ENCODE peak calls at places on chromosomes 2 and 18, in nine cellular contexts. One of them, this sample, is unnamed.

GRCh38 chr18:70334728-70335329 is 46.0 kb downstream of the SOCS6 start:
- DNase-seq in NCI-H1694 treated with DMSO at 0.1 percent for 48 hours: no peak
- DNase-seq in mucosa of gallbladder: no peak
- DNase-seq in AG09309: no peak
- DNase-seq in RCC 7860: no peak
- DNase-seq in T-helper 1 cell: no peak
- DNase-seq in psoas muscle: no peak
- DNase-seq in spleen: no peak
- DNase-seq in adrenal gland: no peak
- DNase-seq in this sample: no peak

GRCh38 chr2:112183327-112184025 is 45.3 kb downstream of the FBLN7 start:
- DNase-seq in T-helper 1 cell: no peak
- DNase-seq in spleen: no peak
- DNase-seq in adrenal gland: no peak
- DNase-seq in mucosa of gallbladder: no peak
- DNase-seq in AG09309: no peak
- DNase-seq in psoas muscle: no peak
- DNase-seq in NCI-H1694 treated with DMSO at 0.1 percent for 48 hours: no peak
- DNase-seq in RCC 7860: no peak
- DNase-seq in this sample: no peak

GRCh38 chr2:44388877-44389276 is 27.1 kb downstream of the CAMKMT start:
- DNase-seq in mucosa of gallbladder: no peak
- DNase-seq in spleen: no peak
- DNase-seq in psoas muscle: no peak
- DNase-seq in NCI-H1694 treated with DMSO at 0.1 percent for 48 hours: no peak
- DNase-seq in AG09309: no peak
- DNase-seq in T-helper 1 cell: no peak
- DNase-seq in adrenal gland: no peak
- DNase-seq in RCC 7860: no peak
- DNase-seq in this sample: no peak

GRCh38 chr2:43075054-43075593 is 151.3 kb downstream of the ZFP36L2 start:
- DNase-seq in NCI-H1694 treated with DMSO at 0.1 percent for 48 hours: no peak
- DNase-seq in spleen: peak
- DNase-seq in psoas muscle: peak
- DNase-seq in mucosa of gallbladder: peak
- DNase-seq in RCC 7860: peak
- DNase-seq in AG09309: peak
- DNase-seq in T-helper 1 cell: no peak
- DNase-seq in adrenal gland: peak
- DNase-seq in this sample: peak

GRCh38 chr2:240856151-240856980 is 12.3 kb upstream of the AGXT start:
- DNase-seq in NCI-H1694 treated with DMSO at 0.1 percent for 48 hours: no peak
- DNase-seq in RCC 7860: no peak
- DNase-seq in adrenal gland: no peak
- DNase-seq in T-helper 1 cell: no peak
- DNase-seq in AG09309: no peak
- DNase-seq in psoas muscle: no peak
- DNase-seq in spleen: no peak
- DNase-seq in mucosa of gallbladder: no peak
- DNase-seq in this sample: no peak

GRCh38 chr2:85264471-85264870 is 63.3 kb downstream of the TGOLN2 start:
- DNase-seq in NCI-H1694 treated with DMSO at 0.1 percent for 48 hours: no peak
- DNase-seq in spleen: no peak
- DNase-seq in adrenal gland: no peak
- DNase-seq in T-helper 1 cell: no peak
- DNase-seq in psoas muscle: no peak
- DNase-seq in AG09309: no peak
- DNase-seq in RCC 7860: no peak
- DNase-seq in mucosa of gallbladder: no peak
- DNase-seq in this sample: no peak

GRCh38 chr2:88190808-88191721 is 20.9 kb downstream of the THNSL2 start:
- DNase-seq in AG09309: no peak
- DNase-seq in spleen: no peak
- DNase-seq in NCI-H1694 treated with DMSO at 0.1 percent for 48 hours: no peak
- DNase-seq in T-helper 1 cell: no peak
- DNase-seq in psoas muscle: no peak
- DNase-seq in RCC 7860: peak
- DNase-seq in adrenal gland: peak
- DNase-seq in mucosa of gallbladder: no peak
- DNase-seq in this sample: no peak

GRCh38 chr2:43174368-43175186 is 51.8 kb downstream of the ZFP36L2 start:
- DNase-seq in T-helper 1 cell: peak
- DNase-seq in AG09309: no peak
- DNase-seq in adrenal gland: no peak
- DNase-seq in RCC 7860: no peak
- DNase-seq in psoas muscle: no peak
- DNase-seq in spleen: peak
- DNase-seq in mucosa of gallbladder: no peak
- DNase-seq in NCI-H1694 treated with DMSO at 0.1 percent for 48 hours: no peak
- DNase-seq in this sample: peak

GRCh38 chr18:24212939-24213338 is 74.1 kb downstream of the CABYR start:
- DNase-seq in mucosa of gallbladder: no peak
- DNase-seq in RCC 7860: peak
- DNase-seq in adrenal gland: no peak
- DNase-seq in NCI-H1694 treated with DMSO at 0.1 percent for 48 hours: no peak
- DNase-seq in T-helper 1 cell: no peak
- DNase-seq in AG09309: peak
- DNase-seq in spleen: no peak
- DNase-seq in psoas muscle: no peak
- DNase-seq in this sample: no peak

GRCh38 chr2:159146930-159147666 is 139.4 kb downstream of the WDSUB1 start:
- DNase-seq in NCI-H1694 treated with DMSO at 0.1 percent for 48 hours: peak
- DNase-seq in T-helper 1 cell: no peak
- DNase-seq in AG09309: no peak
- DNase-seq in RCC 7860: no peak
- DNase-seq in mucosa of gallbladder: peak
- DNase-seq in psoas muscle: no peak
- DNase-seq in adrenal gland: no peak
- DNase-seq in spleen: no peak
- DNase-seq in this sample: peak

GRCh38 chr18:59870623-59871130 is 29.1 kb upstream of the PMAIP1 start:
- DNase-seq in RCC 7860: no peak
- DNase-seq in T-helper 1 cell: no peak
- DNase-seq in psoas muscle: no peak
- DNase-seq in NCI-H1694 treated with DMSO at 0.1 percent for 48 hours: no peak
- DNase-seq in AG09309: no peak
- DNase-seq in mucosa of gallbladder: no peak
- DNase-seq in adrenal gland: no peak
- DNase-seq in spleen: no peak
- DNase-seq in this sample: no peak

GRCh38 chr18:13541621-13542519 is 184.5 kb downstream of the FAM210A start:
- DNase-seq in spleen: no peak
- DNase-seq in T-helper 1 cell: no peak
- DNase-seq in mucosa of gallbladder: peak
- DNase-seq in AG09309: no peak
- DNase-seq in adrenal gland: peak
- DNase-seq in NCI-H1694 treated with DMSO at 0.1 percent for 48 hours: no peak
- DNase-seq in RCC 7860: no peak
- DNase-seq in psoas muscle: no peak
- DNase-seq in this sample: no peak

GRCh38 chr2:42908538-42909200 is 116.3 kb upstream of the HAAO start:
- DNase-seq in RCC 7860: no peak
- DNase-seq in T-helper 1 cell: no peak
- DNase-seq in mucosa of gallbladder: no peak
- DNase-seq in spleen: no peak
- DNase-seq in AG09309: no peak
- DNase-seq in psoas muscle: no peak
- DNase-seq in adrenal gland: peak
- DNase-seq in NCI-H1694 treated with DMSO at 0.1 percent for 48 hours: no peak
- DNase-seq in this sample: no peak

GRCh38 chr2:178870703-178871102 is 63.5 kb upstream of the TTN start:
- DNase-seq in mucosa of gallbladder: no peak
- DNase-seq in NCI-H1694 treated with DMSO at 0.1 percent for 48 hours: no peak
- DNase-seq in adrenal gland: no peak
- DNase-seq in psoas muscle: peak
- DNase-seq in T-helper 1 cell: no peak
- DNase-seq in RCC 7860: no peak
- DNase-seq in spleen: no peak
- DNase-seq in AG09309: no peak
- DNase-seq in this sample: peak

GRCh38 chr18:50307738-50308470 is 20.4 kb upstream of the CXXC1 start:
- DNase-seq in T-helper 1 cell: peak
- DNase-seq in mucosa of gallbladder: peak
- DNase-seq in adrenal gland: peak
- DNase-seq in NCI-H1694 treated with DMSO at 0.1 percent for 48 hours: peak
- DNase-seq in psoas muscle: peak
- DNase-seq in RCC 7860: peak
- DNase-seq in AG09309: peak
- DNase-seq in spleen: peak
- DNase-seq in this sample: peak

GRCh38 chr18:62346327-62347090 is 21.4 kb downstream of the TNFRSF11A start:
- DNase-seq in AG09309: no peak
- DNase-seq in adrenal gland: no peak
- DNase-seq in RCC 7860: no peak
- DNase-seq in mucosa of gallbladder: no peak
- DNase-seq in T-helper 1 cell: no peak
- DNase-seq in NCI-H1694 treated with DMSO at 0.1 percent for 48 hours: no peak
- DNase-seq in psoas muscle: no peak
- DNase-seq in spleen: no peak
- DNase-seq in this sample: no peak

GRCh38 chr2:224127871-224128501 is 88.9 kb upstream of the SERPINE2 start:
- DNase-seq in mucosa of gallbladder: no peak
- DNase-seq in AG09309: no peak
- DNase-seq in spleen: no peak
- DNase-seq in T-helper 1 cell: no peak
- DNase-seq in RCC 7860: no peak
- DNase-seq in NCI-H1694 treated with DMSO at 0.1 percent for 48 hours: no peak
- DNase-seq in adrenal gland: peak
- DNase-seq in psoas muscle: no peak
- DNase-seq in this sample: no peak

GRCh38 chr2:239114119-239114581 is 266.3 kb downstream of the TWIST2 start:
- DNase-seq in RCC 7860: peak
- DNase-seq in mucosa of gallbladder: no peak
- DNase-seq in spleen: no peak
- DNase-seq in psoas muscle: no peak
- DNase-seq in NCI-H1694 treated with DMSO at 0.1 percent for 48 hours: no peak
- DNase-seq in adrenal gland: no peak
- DNase-seq in AG09309: no peak
- DNase-seq in T-helper 1 cell: no peak
- DNase-seq in this sample: no peak

GRCh38 chr18:48813833-48814489 is 136.8 kb downstream of the SMAD7 start:
- DNase-seq in spleen: peak
- DNase-seq in RCC 7860: no peak
- DNase-seq in psoas muscle: no peak
- DNase-seq in AG09309: no peak
- DNase-seq in NCI-H1694 treated with DMSO at 0.1 percent for 48 hours: no peak
- DNase-seq in T-helper 1 cell: peak
- DNase-seq in adrenal gland: peak
- DNase-seq in mucosa of gallbladder: no peak
- DNase-seq in this sample: peak

GRCh38 chr2:110143982-110144381 is 28.4 kb upstream of the MALL start:
- DNase-seq in adrenal gland: no peak
- DNase-seq in NCI-H1694 treated with DMSO at 0.1 percent for 48 hours: no peak
- DNase-seq in AG09309: no peak
- DNase-seq in RCC 7860: no peak
- DNase-seq in T-helper 1 cell: no peak
- DNase-seq in spleen: no peak
- DNase-seq in mucosa of gallbladder: no peak
- DNase-seq in psoas muscle: no peak
- DNase-seq in this sample: no peak